ENCODE peak calls at places on chromosomes 3 and 15, in ten cellular contexts. J is GM23248; R is central memory CD4-positive, alpha-beta T cell; P is activated T-helper 1 cell treated with anti-CD3 and anti-CD28 coated beads, Interleukin-2, amount 50 U/mL, for 16 hours; N is heart left ventricle; E is lung; O is stimulated activated naive CD8-positive, alpha-beta T cell treated with anti-CD3 and anti-CD28 coated beads, Interleukin-15, Interleukin-2, amounts not matched to agents 100 U/mL and 50 U/mL, for 24 hours; B is T-helper 1 cell; T is activated CD4-positive, alpha-beta T cell treated with anti-CD3 and anti-CD28 coated beads, Interleukin-2, amount 10 ng/mL, durations not matched to agents 7 days and 5 days; H is HL-60. Z is an unnamed sample.

GRCh38 chr3:132593950-132594328 is 3.1 kb upstream of the ACKR4 start:
- DNase-seq in B (no peak), T (no peak), P (no peak), E (no peak), O (no peak), N (no peak), J (peak; percentile 88), R (no peak), H (no peak), Z (no peak)

GRCh38 chr3:149134560-149134959 is 5.1 kb downstream of the HPS3 start:
- DNase-seq in T (no peak), E (no peak), J (peak; percentile 13), R (no peak), N (no peak), B (no peak), P (no peak), O (no peak), H (no peak), Z (no peak)

GRCh38 chr15:33279613-33280205 is 31.1 kb upstream of the RYR3 start:
- DNase-seq in O (no peak), R (no peak), T (no peak), P (no peak), J (peak; percentile 53), B (no peak), H (no peak), N (no peak), E (no peak), Z (no peak)

GRCh38 chr15:40105517-40106202 is 3.0 kb downstream of the BMF start:
- DNase-seq in P (no peak), H (no peak), E (no peak), J (no peak), O (peak; percentile 58), R (no peak), N (no peak), B (peak; percentile 38), T (peak; percentile 67), Z (no peak)

GRCh38 chr15:62141200-62141599 is 23.9 kb downstream of the C2CD4B start:
- DNase-seq in E (no peak), B (no peak), R (no peak), P (no peak), H (no peak), O (no peak), J (no peak), T (no peak), N (no peak), Z (no peak)

GRCh38 chr15:35583863-35584528 is 38.0 kb upstream of the DPH6 start:
- DNase-seq in T (no peak), E (no peak), O (no peak), P (no peak), N (peak; percentile 30), B (no peak), R (no peak), H (no peak), J (peak; percentile 4), Z (no peak)

GRCh38 chr15:58515807-58516206 is 84.0 kb downstream of the LIPC start:
- DNase-seq in B (no peak), N (no peak), E (no peak), O (peak; percentile 33), R (no peak), H (no peak), J (no peak), T (peak; percentile 33), P (no peak), Z (no peak)

GRCh38 chr3:43768594-43768993 is 77.9 kb downstream of the ABHD5 start:
- DNase-seq in P (no peak), R (no peak), T (no peak), O (no peak), J (peak; percentile 72), B (no peak), H (no peak), E (peak; percentile 45), N (no peak), Z (no peak)

GRCh38 chr3:23129817-23130216 is 73.3 kb upstream of the UBE2E2 start:
- DNase-seq in J (no peak), N (no peak), O (no peak), B (no peak), H (no peak), E (no peak), P (no peak), T (no peak), R (no peak), Z (no peak)

GRCh38 chr3:186414735-186415419 is 52.8 kb upstream of the DGKG start:
- DNase-seq in T (no peak), P (no peak), J (peak; percentile 97), O (no peak), R (no peak), B (no peak), H (no peak), E (no peak), N (no peak), Z (no peak)

GRCh38 chr3:46191730-46192129 is 16.4 kb downstream of the CCR1 start:
- DNase-seq in J (no peak), O (no peak), R (no peak), N (no peak), H (peak; percentile 86), E (no peak), T (no peak), B (no peak), P (no peak), Z (no peak)

GRCh38 chr3:131543714-131544113 is 40.9 kb upstream of the MRPL3 start:
- DNase-seq in N (peak; percentile 89), T (no peak), B (no peak), P (no peak), J (peak; percentile 88), O (no peak), E (peak; percentile 34), H (no peak), R (no peak), Z (no peak)

GRCh38 chr3:49237344-49237743 is 39.7 kb downstream of the C3orf62 start:
- DNase-seq in E (no peak), H (no peak), R (no peak), J (no peak), P (no peak), O (no peak), N (no peak), T (no peak), B (no peak), Z (no peak)

GRCh38 chr3:123843668-123844067 is 40.5 kb downstream of the MYLK start:
- DNase-seq in B (no peak), H (no peak), N (no peak), T (no peak), R (no peak), P (no peak), E (no peak), O (no peak), J (peak; percentile 70), Z (no peak)

GRCh38 chr3:13655074-13655913 is 106.4 kb downstream of the FBLN2 start:
- DNase-seq in J (peak; percentile 78), E (no peak), H (no peak), B (peak; percentile 21), R (no peak), T (no peak), P (no peak), N (peak; percentile 46), O (peak; percentile 57), Z (no peak)

GRCh38 chr3:52782412-52783210 is 5.2 kb downstream of the ITIH1 start:
- DNase-seq in O (no peak), T (no peak), B (no peak), H (no peak), E (no peak), R (no peak), J (no peak), N (no peak), P (no peak), Z (no peak)

GRCh38 chr3:63351159-63352007 is 73.3 kb downstream of the SYNPR start:
- DNase-seq in J (peak; percentile 80), E (no peak), O (no peak), P (no peak), B (no peak), H (peak; percentile 16), N (no peak), T (no peak), R (no peak), Z (no peak)

GRCh38 chr15:87716422-87716821 is 540.1 kb downstream of the NTRK3 start:
- DNase-seq in B (no peak), N (no peak), J (no peak), H (no peak), E (no peak), P (no peak), T (no peak), R (no peak), O (no peak), Z (no peak)

GRCh38 chr3:180250172-180250571 is 213.4 kb upstream of the PEX5L start:
- DNase-seq in O (no peak), N (no peak), J (peak; percentile 43), T (no peak), P (no peak), R (no peak), E (no peak), B (no peak), H (no peak), Z (no peak)

GRCh38 chr3:135629696-135630408 is 335.7 kb upstream of the PPP2R3A start:
- DNase-seq in O (no peak), H (no peak), B (no peak), N (no peak), E (no peak), T (no peak), P (no peak), R (no peak), J (no peak), Z (no peak)

GRCh38 chr3:25783661-25784512 is 644 bp upstream of the NGLY1 start:
- DNase-seq in H (peak; percentile 79), O (no peak), E (peak; percentile 57), N (no peak), T (peak; percentile 54), J (peak; percentile 63), P (no peak), R (no peak), B (no peak), Z (no peak)